ENCODE peak calls at places on chromosome 19, in six cellular contexts. One of them, this sample, is unnamed.

GRCh38 chr19:16157601-16158000 is 14.1 kb downstream of the HSH2D start:
- DNase-seq in tibial nerve: no peak
- DNase-seq in upper lobe of left lung: no peak
- DNase-seq in HepG2: no peak
- DNase-seq in transverse colon: no peak
- DNase-seq in ovary: no peak
- DNase-seq in this sample: no peak

GRCh38 chr19:2482354-2483038 is 6.6 kb downstream of the GADD45B start:
- DNase-seq in HepG2: no peak
- DNase-seq in upper lobe of left lung: no peak
- DNase-seq in transverse colon: no peak
- DNase-seq in ovary: no peak
- DNase-seq in tibial nerve: no peak
- DNase-seq in this sample: no peak

GRCh38 chr19:8357007-8357521 is 6.9 kb upstream of the ANGPTL4 start:
- DNase-seq in tibial nerve: no peak
- DNase-seq in upper lobe of left lung: no peak
- DNase-seq in HepG2: peak; percentile 93
- DNase-seq in ovary: no peak
- DNase-seq in transverse colon: no peak
- DNase-seq in this sample: no peak

GRCh38 chr19:18940791-18941627 is at the start of gene HOMER3:
- DNase-seq in HepG2: no peak
- DNase-seq in tibial nerve: peak; percentile 81
- DNase-seq in transverse colon: peak; percentile 85
- DNase-seq in upper lobe of left lung: peak; percentile 97
- DNase-seq in ovary: peak; percentile 81
- DNase-seq in this sample: no peak

GRCh38 chr19:8684001-8684902 is 14.3 kb downstream of the ACTL9 start:
- DNase-seq in transverse colon: no peak
- DNase-seq in ovary: no peak
- DNase-seq in HepG2: no peak
- DNase-seq in tibial nerve: no peak
- DNase-seq in upper lobe of left lung: no peak
- DNase-seq in this sample: no peak

GRCh38 chr19:32041681-32042292 is 303.6 kb upstream of the ZNF507 start:
- DNase-seq in ovary: peak; percentile 75
- DNase-seq in tibial nerve: no peak
- DNase-seq in HepG2: peak; percentile 16
- DNase-seq in upper lobe of left lung: peak; percentile 41
- DNase-seq in transverse colon: peak; percentile 40
- DNase-seq in this sample: no peak

GRCh38 chr19:39498262-39499081 is at the start of gene DLL3:
- DNase-seq in transverse colon: no peak
- DNase-seq in tibial nerve: no peak
- DNase-seq in upper lobe of left lung: no peak
- DNase-seq in ovary: no peak
- DNase-seq in HepG2: no peak
- DNase-seq in this sample: no peak

GRCh38 chr19:48896191-48896720 is 2.3 kb downstream of the TULP2 start:
- DNase-seq in transverse colon: peak; percentile 43
- DNase-seq in HepG2: no peak
- DNase-seq in tibial nerve: peak; percentile 71
- DNase-seq in ovary: peak; percentile 84
- DNase-seq in upper lobe of left lung: peak; percentile 84
- DNase-seq in this sample: peak; percentile 93

GRCh38 chr19:21269813-21270212 is 59.4 kb downstream of the ZNF708 start:
- DNase-seq in tibial nerve: no peak
- DNase-seq in upper lobe of left lung: no peak
- DNase-seq in transverse colon: no peak
- DNase-seq in HepG2: no peak
- DNase-seq in ovary: no peak
- DNase-seq in this sample: no peak

GRCh38 chr19:5913739-5914357 is at the start of gene CAPS:
- DNase-seq in ovary: no peak
- DNase-seq in tibial nerve: no peak
- DNase-seq in upper lobe of left lung: peak; percentile 56
- DNase-seq in HepG2: peak; percentile 39
- DNase-seq in transverse colon: peak; percentile 78
- DNase-seq in this sample: no peak

GRCh38 chr19:39825531-39826076 is 8.4 kb downstream of the DYRK1B start:
- DNase-seq in transverse colon: no peak
- DNase-seq in tibial nerve: no peak
- DNase-seq in ovary: no peak
- DNase-seq in HepG2: no peak
- DNase-seq in upper lobe of left lung: peak; percentile 74
- DNase-seq in this sample: no peak

GRCh38 chr19:8206147-8207087 is 2.8 kb upstream of the CERS4 start:
- DNase-seq in tibial nerve: no peak
- DNase-seq in upper lobe of left lung: no peak
- DNase-seq in HepG2: no peak
- DNase-seq in ovary: no peak
- DNase-seq in transverse colon: no peak
- DNase-seq in this sample: no peak

GRCh38 chr19:611506-611869 is 21.8 kb downstream of the HCN2 start:
- DNase-seq in ovary: no peak
- DNase-seq in tibial nerve: no peak
- DNase-seq in upper lobe of left lung: no peak
- DNase-seq in transverse colon: no peak
- DNase-seq in HepG2: no peak
- DNase-seq in this sample: no peak

GRCh38 chr19:35251456-35251855 is 2.7 kb downstream of the LSR start:
- DNase-seq in HepG2: no peak
- DNase-seq in upper lobe of left lung: no peak
- DNase-seq in ovary: no peak
- DNase-seq in transverse colon: no peak
- DNase-seq in tibial nerve: no peak
- DNase-seq in this sample: peak; percentile 79

GRCh38 chr19:45258862-45259261 is 7.8 kb downstream of the MARK4 start:
- DNase-seq in transverse colon: no peak
- DNase-seq in ovary: no peak
- DNase-seq in HepG2: no peak
- DNase-seq in tibial nerve: no peak
- DNase-seq in upper lobe of left lung: peak; percentile 69
- DNase-seq in this sample: no peak

GRCh38 chr19:41551212-41551610 is 24.8 kb upstream of the CEACAM21 start:
- DNase-seq in tibial nerve: no peak
- DNase-seq in ovary: no peak
- DNase-seq in upper lobe of left lung: no peak
- DNase-seq in HepG2: no peak
- DNase-seq in transverse colon: no peak
- DNase-seq in this sample: no peak

GRCh38 chr19:49133621-49134454 is 14.5 kb downstream of the PPFIA3 start:
- DNase-seq in HepG2: no peak
- DNase-seq in upper lobe of left lung: peak; percentile 96
- DNase-seq in transverse colon: peak; percentile 85
- DNase-seq in ovary: peak; percentile 65
- DNase-seq in tibial nerve: no peak
- DNase-seq in this sample: no peak

GRCh38 chr19:20247016-20247683 is 80.1 kb downstream of the ZNF486 start:
- DNase-seq in upper lobe of left lung: no peak
- DNase-seq in HepG2: no peak
- DNase-seq in tibial nerve: no peak
- DNase-seq in ovary: peak; percentile 52
- DNase-seq in transverse colon: no peak
- DNase-seq in this sample: no peak

GRCh38 chr19:14350302-14350701 is 30.9 kb upstream of the ADGRE5 start:
- DNase-seq in upper lobe of left lung: no peak
- DNase-seq in transverse colon: no peak
- DNase-seq in ovary: no peak
- DNase-seq in tibial nerve: no peak
- DNase-seq in HepG2: no peak
- DNase-seq in this sample: no peak

GRCh38 chr19:1678073-1678472 is 25.7 kb upstream of the TCF3 start:
- DNase-seq in HepG2: no peak
- DNase-seq in upper lobe of left lung: no peak
- DNase-seq in tibial nerve: no peak
- DNase-seq in transverse colon: no peak
- DNase-seq in ovary: no peak
- DNase-seq in this sample: no peak

GRCh38 chr19:11375143-11375948 is 880 bp downstream of the SWSAP1 start:
- DNase-seq in transverse colon: peak; percentile 74
- DNase-seq in HepG2: peak; percentile 31
- DNase-seq in tibial nerve: peak; percentile 17
- DNase-seq in ovary: peak; percentile 71
- DNase-seq in upper lobe of left lung: peak; percentile 85
- DNase-seq in this sample: no peak

GRCh38 chr19:14149011-14149410 is 12.6 kb upstream of the ASF1B start:
- DNase-seq in tibial nerve: no peak
- DNase-seq in transverse colon: no peak
- DNase-seq in HepG2: no peak
- DNase-seq in upper lobe of left lung: no peak
- DNase-seq in ovary: no peak
- DNase-seq in this sample: no peak

GRCh38 chr19:45254044-45254531 is 3.0 kb downstream of the MARK4 start:
- DNase-seq in ovary: no peak
- DNase-seq in HepG2: no peak
- DNase-seq in upper lobe of left lung: peak; percentile 82
- DNase-seq in tibial nerve: no peak
- DNase-seq in transverse colon: no peak
- DNase-seq in this sample: no peak

GRCh38 chr19:8578642-8579265 is 1.5 kb upstream of the MYO1F start:
- DNase-seq in transverse colon: peak; percentile 85
- DNase-seq in HepG2: peak; percentile 35
- DNase-seq in tibial nerve: peak; percentile 93
- DNase-seq in ovary: peak; percentile 59
- DNase-seq in upper lobe of left lung: no peak
- DNase-seq in this sample: peak; percentile 97

GRCh38 chr19:28318469-28319179 is 894.3 kb downstream of the UQCRFS1 start:
- DNase-seq in tibial nerve: no peak
- DNase-seq in ovary: no peak
- DNase-seq in HepG2: no peak
- DNase-seq in upper lobe of left lung: no peak
- DNase-seq in transverse colon: no peak
- DNase-seq in this sample: no peak
- TF ChIP-seq EP300 in tibial nerve: no peak
- TF ChIP-seq EP300 in ovary: no peak
- TF ChIP-seq EP300 in HepG2: no peak
- TF ChIP-seq EP300 in upper lobe of left lung: no peak
- TF ChIP-seq EP300 in transverse colon: no peak
- TF ChIP-seq EP300 in this sample: no peak

DNA sequence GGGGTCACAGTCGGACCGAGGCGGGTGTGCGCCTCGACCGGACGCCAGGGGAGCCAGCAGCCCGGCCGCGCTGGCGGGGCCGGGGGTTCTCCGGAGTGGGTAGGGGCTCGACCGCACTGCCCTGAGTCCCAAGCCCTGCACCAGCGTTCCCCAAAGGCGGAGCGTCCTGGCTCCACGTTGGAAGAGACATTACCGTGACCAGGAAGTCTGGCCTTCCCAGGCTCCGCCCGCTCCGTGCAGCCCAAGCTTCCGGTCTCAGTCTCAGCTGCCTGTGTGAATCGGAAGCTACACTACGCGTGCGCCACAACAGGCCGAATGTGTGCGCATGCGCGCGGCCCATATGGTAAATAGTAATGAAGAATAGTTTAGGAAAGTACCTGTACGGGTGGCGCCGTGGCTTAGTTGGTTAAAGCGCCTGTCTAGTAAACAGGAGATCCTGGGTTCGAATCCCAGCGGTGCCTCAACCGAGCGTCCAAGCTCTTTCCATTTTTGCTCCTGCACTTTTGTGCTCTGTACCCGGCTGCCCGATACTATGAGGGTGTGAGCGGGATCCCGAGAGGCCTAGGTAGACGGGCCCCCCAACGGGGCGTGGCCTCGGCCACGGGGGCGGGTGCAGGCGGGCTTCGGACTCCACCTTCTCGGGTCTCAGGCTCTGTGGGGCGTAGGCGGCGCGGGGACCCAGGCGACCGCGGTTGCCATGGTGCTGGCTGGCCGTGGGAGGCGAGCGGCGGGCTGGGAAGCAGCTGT is 17.3 kb upstream of the LRP3 start:
- DNase-seq in HepG2: peak; percentile 97
- DNase-seq in ovary: peak; percentile 94
- DNase-seq in transverse colon: peak; percentile 96
- DNase-seq in upper lobe of left lung: peak; percentile 100
- DNase-seq in tibial nerve: peak; percentile 99
- DNase-seq in this sample: peak; percentile 100
- TF ChIP-seq EP300 in HepG2: no peak
- TF ChIP-seq EP300 in ovary: no peak
- TF ChIP-seq EP300 in transverse colon: no peak
- TF ChIP-seq EP300 in upper lobe of left lung: no peak
- TF ChIP-seq EP300 in tibial nerve: peak; percentile 86
- TF ChIP-seq EP300 in this sample: no peak

DNA sequence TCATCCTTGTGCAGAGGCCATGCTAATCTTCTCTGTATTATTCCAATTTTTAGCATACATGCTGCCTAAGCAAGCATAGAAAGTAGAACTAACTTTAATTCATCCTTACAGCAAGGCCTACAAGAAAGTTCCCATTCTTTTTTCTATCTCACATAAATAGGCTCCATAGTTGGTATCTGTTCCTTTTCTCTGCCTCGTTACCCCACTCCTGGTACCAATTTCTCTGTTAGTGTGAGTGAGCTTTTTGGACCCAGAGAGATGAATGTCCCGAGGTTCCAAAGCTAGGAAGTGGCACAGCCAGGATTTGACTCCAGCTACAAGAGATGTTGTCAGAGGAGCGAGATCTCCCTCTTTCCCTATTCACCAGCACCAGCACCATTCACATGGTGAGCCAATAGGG is 9.7 kb downstream of the HIF3A start:
- DNase-seq in ovary: no peak
- DNase-seq in tibial nerve: no peak
- DNase-seq in HepG2: no peak
- DNase-seq in transverse colon: no peak
- DNase-seq in upper lobe of left lung: no peak
- DNase-seq in this sample: no peak
- TF ChIP-seq EP300 in ovary: no peak
- TF ChIP-seq EP300 in tibial nerve: no peak
- TF ChIP-seq EP300 in HepG2: no peak
- TF ChIP-seq EP300 in transverse colon: no peak
- TF ChIP-seq EP300 in upper lobe of left lung: no peak
- TF ChIP-seq EP300 in this sample: no peak

DNA sequence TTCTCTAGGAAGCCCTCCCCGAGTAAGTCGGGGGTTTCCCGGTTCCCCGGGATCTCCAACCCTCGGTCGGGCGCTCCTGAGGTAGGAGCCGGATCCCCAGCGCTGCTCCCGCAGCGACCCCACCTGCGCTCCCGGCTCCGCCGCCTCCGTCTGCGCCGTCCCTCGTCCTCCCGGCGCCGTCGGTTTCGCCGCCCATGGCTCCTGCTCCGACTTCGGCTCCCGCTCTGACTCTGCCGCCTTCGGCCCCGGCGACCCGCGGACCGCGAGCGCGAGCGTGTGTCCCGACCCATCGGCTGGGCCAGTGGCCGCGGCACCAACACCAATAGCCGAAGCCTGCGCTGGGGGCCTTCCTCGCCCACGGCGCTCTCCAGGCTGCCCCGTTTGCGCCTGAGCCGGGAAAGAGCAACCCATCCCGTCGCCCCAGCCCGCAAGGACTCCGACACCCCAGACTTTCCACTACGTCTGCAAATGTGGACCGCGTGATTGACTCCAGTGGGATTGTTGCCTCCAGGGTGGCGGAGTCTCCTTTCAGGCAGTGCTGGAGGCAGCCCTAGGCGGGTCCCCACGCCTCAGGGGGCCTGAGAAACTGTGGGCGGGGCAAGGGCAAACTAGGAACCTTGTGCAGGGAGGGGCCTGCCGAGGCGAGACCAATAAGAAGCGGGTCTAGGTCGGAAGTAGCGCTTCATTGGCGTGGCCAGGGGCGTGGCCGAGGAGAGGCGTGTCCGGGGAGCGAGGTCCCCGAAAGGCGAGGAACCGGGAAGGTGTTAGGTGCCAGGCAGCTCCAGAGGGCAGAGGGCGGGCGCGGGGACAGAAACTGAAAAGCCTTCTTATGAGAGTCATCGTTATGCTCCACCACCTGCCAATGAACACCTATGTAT is at the start of gene CACTIN:
- DNase-seq in upper lobe of left lung: peak; percentile 98
- DNase-seq in HepG2: peak; percentile 97
- DNase-seq in ovary: peak; percentile 99
- DNase-seq in transverse colon: peak; percentile 99
- DNase-seq in tibial nerve: peak; percentile 97
- DNase-seq in this sample: peak; percentile 100
- TF ChIP-seq EP300 in upper lobe of left lung: no peak
- TF ChIP-seq EP300 in HepG2: no peak
- TF ChIP-seq EP300 in ovary: no peak
- TF ChIP-seq EP300 in transverse colon: no peak
- TF ChIP-seq EP300 in tibial nerve: peak; percentile 98
- TF ChIP-seq EP300 in this sample: no peak

This sample was measured in esophagus muscularis mucosa.